ENCODE peak calls at places on chromosomes 2 and 18, in seven cellular contexts. D, O, V, G, U, Y and K are unnamed samples.

GRCh38 chr2:214320211-214320610 is 90.6 kb upstream of the VWC2L start:
- DNase-seq in V (no peak), Y (no peak), G (no peak), U (no peak), O (no peak), D (no peak), K (no peak)

GRCh38 chr2:100818003-100818605 is 1.8 kb upstream of the NPAS2 start:
- DNase-seq in U (peak), G (no peak), V (no peak), Y (no peak), O (no peak), D (peak), K (no peak)

GRCh38 chr2:45681675-45682074 is 30.2 kb downstream of the PRKCE start:
- DNase-seq in D (peak), G (peak), Y (no peak), O (no peak), V (no peak), U (peak), K (no peak)

GRCh38 chr18:76499596-76500340 is 4.7 kb upstream of the ZNF516 start:
- DNase-seq in Y (no peak), O (no peak), D (no peak), V (no peak), U (no peak), G (no peak), K (no peak)

GRCh38 chr2:241770185-241770935 is 6.3 kb upstream of the GAL3ST2 start:
- DNase-seq in O (no peak), Y (peak), D (no peak), V (no peak), G (no peak), U (no peak), K (no peak)

GRCh38 chr2:9235388-9236344 is 29.1 kb downstream of the ASAP2 start:
- DNase-seq in V (no peak), O (no peak), G (no peak), U (peak), Y (no peak), D (peak), K (no peak)

GRCh38 chr18:73842795-73843394 is 304.7 kb downstream of the FBXO15 start:
- DNase-seq in V (no peak), D (peak), U (peak), G (peak), O (peak), Y (no peak), K (peak)

GRCh38 chr2:183186766-183187165 is 62.5 kb downstream of the NUP35 start:
- DNase-seq in Y (no peak), G (no peak), V (no peak), D (no peak), O (no peak), U (no peak), K (no peak)

GRCh38 chr2:240131941-240132650 is 4.0 kb downstream of the COPS9 start:
- DNase-seq in O (no peak), G (no peak), U (no peak), Y (no peak), V (no peak), D (no peak), K (no peak)

GRCh38 chr2:226699321-226699720 is 100.3 kb downstream of the IRS1 start:
- DNase-seq in D (peak), G (no peak), Y (no peak), U (peak), V (no peak), O (no peak), K (peak)

GRCh38 chr2:210170442-210171303 is 536 bp downstream of the KANSL1L start:
- DNase-seq in U (peak), Y (peak), G (peak), V (peak), D (peak), O (peak), K (peak)

GRCh38 chr2:26430826-26431225 is 29.1 kb downstream of the DRC1 start:
- DNase-seq in D (no peak), Y (no peak), O (no peak), G (no peak), V (no peak), U (peak), K (no peak)

GRCh38 chr18:36667811-36668210 is 161.0 kb downstream of the TPGS2 start:
- DNase-seq in U (no peak), O (no peak), G (no peak), Y (no peak), V (no peak), D (no peak), K (no peak)

GRCh38 chr2:39217192-39217550 is 26.6 kb downstream of the CDKL4 start:
- DNase-seq in G (no peak), Y (no peak), D (no peak), O (no peak), U (no peak), V (no peak), K (no peak)

GRCh38 chr2:84458436-84459027 is 548 bp downstream of the SUCLG1 start:
- DNase-seq in U (peak), V (no peak), Y (no peak), O (peak), D (peak), G (peak), K (no peak)

GRCh38 chr2:111664451-111664850 is 219.5 kb downstream of the ANAPC1 start:
- DNase-seq in U (no peak), D (no peak), V (no peak), O (no peak), Y (no peak), G (no peak), K (no peak)

GRCh38 chr2:20640411-20641122 is 10.3 kb downstream of the HS1BP3 start:
- DNase-seq in V (no peak), D (no peak), U (no peak), Y (no peak), O (no peak), G (no peak), K (no peak)

GRCh38 chr2:54073796-54074195 is 41.6 kb upstream of the ACYP2 start:
- DNase-seq in D (no peak), Y (no peak), V (no peak), G (no peak), O (no peak), U (peak), K (no peak)

GRCh38 chr18:13176847-13177246 is 41.7 kb upstream of the LDLRAD4 start:
- DNase-seq in G (peak), U (no peak), Y (no peak), V (no peak), D (no peak), O (no peak), K (no peak)

GRCh38 chr2:171529914-171530313 is 7.6 kb downstream of the CYBRD1 start:
- DNase-seq in V (no peak), O (no peak), Y (no peak), D (no peak), U (no peak), G (no peak), K (no peak)

DNA sequence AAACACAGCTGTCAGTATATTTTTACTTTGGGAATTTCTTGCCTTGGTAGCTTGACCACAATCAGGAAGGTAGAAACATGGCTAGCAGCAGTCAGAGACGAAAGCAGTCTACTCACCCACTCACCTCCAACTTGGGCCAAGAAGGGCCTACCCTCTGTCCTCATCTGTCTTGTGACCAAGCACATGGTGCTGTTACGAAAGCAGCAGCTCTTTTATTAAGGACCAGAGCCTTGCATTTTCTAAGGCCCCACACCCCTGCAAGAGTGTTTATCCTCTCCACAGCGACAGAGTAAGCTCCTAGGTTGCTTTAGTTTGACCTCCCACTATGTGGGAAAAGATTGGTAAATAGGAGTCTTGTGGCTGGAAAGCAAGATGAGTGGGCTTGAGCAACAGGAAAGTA is 31.3 kb upstream of the MSTN start:
- DNase-seq in G (no peak), D (peak), V (no peak), Y (no peak), O (no peak), U (peak), K (no peak)
- H3K27ac ChIP-seq in G (no peak), D (no peak), V (no peak), Y (no peak), O (no peak), U (peak), K (no peak)

GRCh38 chr18:3869848-3870247 is 419.9 kb downstream of the TGIF1 start:
- DNase-seq in O (no peak), G (peak), U (peak), V (no peak), D (peak), Y (no peak), K (no peak)
- H3K27ac ChIP-seq in O (no peak), G (no peak), U (no peak), V (no peak), D (no peak), Y (no peak), K (no peak)

GRCh38 chr2:18118703-18119102 is 240.2 kb downstream of the KCNS3 start:
- DNase-seq in V (no peak), Y (no peak), O (no peak), U (peak), D (peak), G (peak), K (no peak)
- H3K27ac ChIP-seq in V (no peak), Y (no peak), O (no peak), U (no peak), D (no peak), G (no peak), K (no peak)

GRCh38 chr2:136117909-136118818 is at the start of gene CXCR4:
- DNase-seq in O (peak), V (peak), Y (no peak), D (peak), G (peak), U (peak), K (peak)
- H3K27ac ChIP-seq in O (peak), V (peak), Y (peak), D (no peak), G (peak), U (no peak), K (peak)

DNA sequence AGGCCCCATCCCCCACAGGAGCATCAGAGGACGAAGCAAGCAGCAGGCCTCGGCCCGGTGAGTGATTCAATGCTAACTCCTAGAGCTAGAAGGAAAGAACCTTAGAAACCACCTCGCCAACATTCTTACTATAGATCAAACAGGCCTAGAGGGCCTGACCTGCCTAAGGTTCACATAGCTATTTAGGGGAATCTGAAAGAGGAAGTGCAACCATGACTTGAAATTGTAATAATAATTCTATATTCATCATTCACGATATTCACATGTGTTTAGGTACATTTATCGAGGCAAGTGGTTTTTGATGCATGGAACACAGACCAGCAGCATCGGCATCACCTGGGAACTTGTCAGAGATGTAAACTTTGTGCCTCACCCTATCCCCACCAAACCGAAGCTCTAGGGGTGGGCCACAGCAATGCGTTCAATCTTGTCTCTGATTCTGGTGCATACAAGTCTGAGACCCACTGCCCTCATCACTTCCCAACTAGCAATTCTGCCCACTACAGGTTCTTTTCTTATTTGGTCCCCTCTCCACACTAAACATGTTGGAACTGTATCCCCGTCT is 78.0 kb upstream of the DNMT3A start:
- DNase-seq in Y (no peak), G (no peak), D (no peak), U (no peak), V (no peak), O (no peak), K (no peak)
- H3K27ac ChIP-seq in Y (no peak), G (peak), D (no peak), U (no peak), V (no peak), O (no peak), K (no peak)

DNA sequence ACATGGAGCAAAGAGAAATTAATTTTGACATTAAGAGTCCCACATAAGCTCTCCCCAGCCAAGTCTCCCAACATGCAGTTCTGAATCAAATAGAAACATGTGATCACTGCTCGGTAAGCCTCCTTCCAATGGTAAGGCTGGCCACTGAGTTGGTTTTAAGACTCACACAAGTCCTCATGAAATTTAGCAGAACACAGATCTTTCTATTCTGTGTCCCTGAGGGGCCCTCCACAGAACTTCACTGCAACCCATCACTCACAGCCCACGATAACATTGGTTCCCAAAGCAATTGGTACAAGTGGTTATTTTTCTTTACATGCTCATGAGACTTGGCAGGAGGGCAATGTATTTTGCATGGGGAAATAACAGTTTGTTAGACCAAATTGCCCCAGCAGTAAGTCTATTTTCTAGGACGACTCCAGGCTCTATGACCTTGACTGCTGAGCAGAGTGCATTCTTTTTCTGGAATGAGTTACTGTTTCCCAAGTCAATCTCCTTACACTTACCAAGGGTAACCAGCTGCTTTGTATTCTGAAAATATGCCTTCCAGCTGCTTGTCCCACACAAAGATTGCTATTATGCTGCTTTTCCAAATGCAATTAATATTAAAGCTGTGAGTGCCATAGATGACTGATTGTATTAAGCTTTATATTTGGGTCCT is 142.3 kb upstream of the TANK start:
- DNase-seq in D (peak), V (no peak), G (no peak), Y (no peak), U (no peak), O (no peak), K (no peak)
- H3K27ac ChIP-seq in D (no peak), V (no peak), G (no peak), Y (no peak), U (no peak), O (no peak), K (no peak)

GRCh38 chr2:33153008-33153407 is 206.3 kb downstream of the LTBP1 start:
- DNase-seq in D (peak), U (peak), O (no peak), Y (no peak), G (no peak), V (no peak), K (no peak)
- H3K27ac ChIP-seq in D (peak), U (peak), O (no peak), Y (peak), G (peak), V (no peak), K (no peak)

DNA sequence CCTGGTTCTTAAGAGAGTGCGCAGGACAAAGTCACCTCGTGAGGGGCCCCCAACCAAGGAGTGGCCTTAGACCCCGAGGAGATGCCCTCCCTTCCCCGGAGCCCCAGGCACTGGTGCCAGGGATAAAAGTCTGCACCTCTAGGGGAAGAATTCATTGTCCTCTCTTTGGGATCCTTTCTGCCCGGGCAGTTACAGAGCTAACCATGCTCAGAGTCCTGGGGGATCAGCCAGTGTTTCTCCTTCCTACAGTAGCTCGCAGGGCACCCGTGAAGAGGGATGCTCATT is 3.0 kb upstream of the LPIN1 start:
- DNase-seq in V (no peak), D (no peak), G (no peak), Y (no peak), O (no peak), U (no peak), K (no peak)
- H3K27ac ChIP-seq in V (no peak), D (peak), G (peak), Y (peak), O (no peak), U (no peak), K (peak)

DNA sequence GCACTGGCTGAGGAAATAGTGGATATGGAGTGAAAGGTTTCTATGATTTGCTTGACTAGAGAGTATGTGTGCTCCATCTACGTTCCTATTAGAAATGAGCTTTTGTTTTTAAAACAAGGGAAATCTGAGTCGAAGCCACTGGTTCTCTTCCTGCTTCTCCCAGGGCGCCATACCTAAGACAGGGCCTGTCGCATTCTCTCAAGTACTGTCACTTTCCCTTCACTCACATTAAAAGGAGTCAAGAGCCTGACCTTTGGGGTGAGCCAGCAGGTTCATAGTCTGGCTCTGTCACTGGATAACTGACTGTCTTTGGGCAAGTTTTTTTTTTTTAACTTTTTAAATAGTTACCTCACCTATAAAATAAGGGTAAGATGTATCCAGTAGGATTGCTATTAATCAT is 121.0 kb downstream of the MAP3K20 start:
- DNase-seq in Y (no peak), U (no peak), V (no peak), O (no peak), G (no peak), D (no peak), K (no peak)
- H3K27ac ChIP-seq in Y (no peak), U (no peak), V (no peak), O (no peak), G (no peak), D (no peak), K (no peak)